ENCODE peak calls at places on chromosomes 6 and 20, in five cellular contexts. I, F, R, M and Z are unnamed samples.

GRCh38 chr6:47733879-47734558 is 35.6 kb downstream of the ADGRF4 start:
- DNase-seq in I (peak; percentile 19), F (no peak), R (no peak), M (peak; percentile 39), Z (no peak)

GRCh38 chr20:991850-992249 is 10.3 kb downstream of the RSPO4 start:
- DNase-seq in I (no peak), F (no peak), R (no peak), M (no peak), Z (no peak)

GRCh38 chr6:85997206-85997605 is 354.5 kb upstream of the SYNCRIP start:
- DNase-seq in I (no peak), F (no peak), R (no peak), M (no peak), Z (no peak)

GRCh38 chr6:159633196-159633595 is 59.8 kb downstream of the SOD2 start:
- DNase-seq in I (peak; percentile 21), F (no peak), R (no peak), M (no peak), Z (no peak)

GRCh38 chr6:56890683-56891429 is 64.1 kb upstream of the BEND6 start:
- DNase-seq in I (peak; percentile 88), F (no peak), R (no peak), M (peak; percentile 30), Z (no peak)

GRCh38 chr20:23637282-23638221 is at the start of gene CST3:
- DNase-seq in I (peak; percentile 94), F (peak; percentile 94), R (peak; percentile 93), M (peak; percentile 95), Z (peak; percentile 92)

GRCh38 chr6:125075741-125076481 is 77.7 kb upstream of the TPD52L1 start:
- DNase-seq in I (no peak), F (no peak), R (no peak), M (no peak), Z (no peak)

GRCh38 chr6:89353702-89354392 is 1.3 kb upstream of the UBE2J1 start:
- DNase-seq in I (no peak), F (no peak), R (no peak), M (no peak), Z (no peak)

GRCh38 chr20:33915726-33916331 is 77.9 kb upstream of the RALY start:
- DNase-seq in I (no peak), F (peak; percentile 40), R (peak; percentile 50), M (peak; percentile 13), Z (no peak)

GRCh38 chr6:56767892-56768531 is 125.3 kb upstream of the DST start:
- DNase-seq in I (no peak), F (no peak), R (no peak), M (no peak), Z (no peak)

GRCh38 chr20:35306931-35307517 is 14.8 kb upstream of the FAM83C start:
- DNase-seq in I (peak; percentile 84), F (peak; percentile 87), R (peak; percentile 60), M (peak; percentile 85), Z (no peak)

GRCh38 chr20:62955519-62956386 is 3.2 kb downstream of the SLC17A9 start:
- DNase-seq in I (no peak), F (peak; percentile 78), R (no peak), M (peak; percentile 82), Z (no peak)

GRCh38 chr6:154923199-154923869 is 71.8 kb upstream of the TIAM2 start:
- DNase-seq in I (no peak), F (no peak), R (no peak), M (no peak), Z (no peak)

GRCh38 chr20:36613974-36614373 is 8.4 kb downstream of the RAB5IF start:
- DNase-seq in I (no peak), F (peak; percentile 32), R (no peak), M (no peak), Z (no peak)

GRCh38 chr6:52691718-52692117 is 20.8 kb downstream of the TMEM14A start:
- DNase-seq in I (peak; percentile 14), F (no peak), R (no peak), M (no peak), Z (no peak)

GRCh38 chr6:147053311-147053921 is 150.8 kb upstream of the STXBP5 start:
- DNase-seq in I (no peak), F (no peak), R (no peak), M (no peak), Z (no peak)

GRCh38 chr20:30811896-30812671 is 445.4 kb upstream of the DEFB115 start:
- DNase-seq in I (peak; percentile 68), F (peak; percentile 28), R (no peak), M (no peak), Z (peak; percentile 84)

GRCh38 chr6:7532821-7533220 is 8.7 kb upstream of the DSP start:
- DNase-seq in I (no peak), F (no peak), R (no peak), M (no peak), Z (no peak)

GRCh38 chr6:55953384-55953783 is 78.0 kb upstream of the BMP5 start:
- DNase-seq in I (peak; percentile 75), F (no peak), R (no peak), M (peak; percentile 22), Z (no peak)

GRCh38 chr20:41837669-41838224 is 219.6 kb upstream of the CHD6 start:
- DNase-seq in I (no peak), F (no peak), R (no peak), M (no peak), Z (no peak)

GRCh38 chr6:117546674-117547073 is 55.6 kb downstream of the GOPC start:
- DNase-seq in I (no peak), F (no peak), R (no peak), M (no peak), Z (no peak)

GRCh38 chr6:157974341-157974894 is 7.2 kb upstream of the SYNJ2 start:
- DNase-seq in I (peak; percentile 57), F (no peak), R (no peak), M (no peak), Z (no peak)

GRCh38 chr6:43884660-43885022 is 114.6 kb downstream of the VEGFA start:
- DNase-seq in I (no peak), F (no peak), R (no peak), M (no peak), Z (no peak)

GRCh38 chr6:45650527-45651135 is 272.9 kb upstream of the SUPT3H start:
- DNase-seq in I (peak; percentile 66), F (no peak), R (no peak), M (peak; percentile 19), Z (no peak)

GRCh38 chr20:40689100-40689942 is at the start of gene MAFB:
- DNase-seq in I (peak; percentile 98), F (peak; percentile 94), R (peak; percentile 94), M (peak; percentile 96), Z (peak; percentile 96)

GRCh38 chr20:23048283-23049200 is 930 bp downstream of the THBD start:
- DNase-seq in I (peak; percentile 40), F (peak; percentile 83), R (peak; percentile 79), M (peak; percentile 76), Z (peak; percentile 80)

GRCh38 chr6:16438677-16439615 is 200.6 kb downstream of the GMPR start:
- DNase-seq in I (peak; percentile 53), F (no peak), R (no peak), M (no peak), Z (no peak)

GRCh38 chr20:45283529-45284065 is 23.0 kb upstream of the RBPJL start:
- DNase-seq in I (no peak), F (no peak), R (no peak), M (no peak), Z (no peak)

GRCh38 chr6:46329568-46329967 is 158.8 kb upstream of the ENPP5 start:
- DNase-seq in I (peak; percentile 55), F (no peak), R (no peak), M (no peak), Z (no peak)

GRCh38 chr20:63690001-63690897 is 6.2 kb upstream of the TNFRSF6B start:
- DNase-seq in I (no peak), F (no peak), R (no peak), M (no peak), Z (peak; percentile 74)

GRCh38 chr6:15247750-15248450 is 2.0 kb downstream of the JARID2 start:
- DNase-seq in I (peak; percentile 70), F (peak; percentile 58), R (peak; percentile 60), M (peak; percentile 82), Z (peak; percentile 78)

GRCh38 chr6:33694977-33695376 is 16.5 kb downstream of the UQCC2 start:
- DNase-seq in I (no peak), F (no peak), R (no peak), M (no peak), Z (no peak)

GRCh38 chr6:157552171-157552747 is 171.3 kb downstream of the ZDHHC14 start:
- DNase-seq in I (no peak), F (no peak), R (no peak), M (no peak), Z (no peak)

GRCh38 chr6:44050872-44051421 is 76.3 kb downstream of the MRPL14 start:
- DNase-seq in I (no peak), F (no peak), R (no peak), M (no peak), Z (no peak)

GRCh38 chr6:28351493-28351925 is 1.8 kb downstream of the ZKSCAN3 start:
- DNase-seq in I (no peak), F (no peak), R (no peak), M (no peak), Z (no peak)
- H3K4me3 ChIP-seq in I (peak overlapping the region; percentile 68), F (peak overlapping the region; percentile 91), R (peak overlapping the region; percentile 81), M (no peak overlapping the region), Z (no peak overlapping the region)

DNA sequence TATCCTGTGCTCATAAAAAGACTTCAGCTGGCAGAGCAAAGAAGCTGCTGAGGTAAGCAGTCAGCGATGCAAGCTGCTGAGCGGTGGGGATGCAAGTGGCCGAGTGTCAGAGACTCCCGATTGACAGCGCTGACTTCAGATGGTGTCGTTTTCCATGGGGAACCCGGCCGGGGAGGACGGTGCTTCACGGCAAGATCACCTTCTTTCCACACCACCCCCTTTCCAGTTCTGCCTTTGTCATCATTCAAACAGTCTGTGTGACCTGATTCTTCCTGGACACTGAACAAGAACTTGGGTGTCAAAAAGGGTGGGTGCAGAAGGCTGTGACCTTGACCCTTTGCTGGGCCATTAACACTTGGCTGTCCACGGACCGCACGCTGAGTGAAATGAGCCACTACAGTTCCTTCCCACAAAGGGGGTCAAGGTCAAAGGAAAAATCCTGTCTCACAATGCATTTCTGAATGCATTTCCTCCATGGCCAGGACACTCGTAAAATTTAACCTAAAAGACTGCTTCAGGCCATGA is 52.9 kb upstream of the UNC93A start:
- DNase-seq in I (no peak), F (no peak), R (no peak), M (peak; percentile 30), Z (no peak)
- H3K4me3 ChIP-seq in I (no peak overlapping the region), F (no peak overlapping the region), R (no peak overlapping the region), M (no peak overlapping the region), Z (no peak overlapping the region)

DNA sequence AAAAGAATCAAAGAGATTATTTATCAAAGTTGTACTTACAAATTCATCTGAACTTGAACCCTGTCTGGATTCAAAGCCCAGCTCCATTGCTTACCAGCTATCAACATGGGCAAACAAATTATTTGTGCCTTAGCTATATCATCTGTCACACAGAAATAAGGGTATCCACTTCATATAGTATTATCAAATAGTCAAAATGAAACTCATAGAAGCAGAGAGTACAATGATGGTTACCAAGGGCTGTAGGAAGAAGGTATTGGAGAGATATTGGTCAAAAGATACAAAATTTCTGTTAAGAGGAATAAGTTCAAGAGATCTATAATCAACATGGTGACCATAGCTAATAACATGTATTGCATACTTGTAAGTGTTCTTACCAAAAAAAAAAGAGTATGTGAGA is 87.8 kb upstream of the CCDC28A start:
- DNase-seq in I (no peak), F (no peak), R (no peak), M (no peak), Z (no peak)
- H3K4me3 ChIP-seq in I (no peak overlapping the region), F (no peak overlapping the region), R (no peak overlapping the region), M (no peak overlapping the region), Z (no peak overlapping the region)

GRCh38 chr6:12748411-12748810 is 31.8 kb downstream of the PHACTR1 start:
- DNase-seq in I (no peak), F (no peak), R (no peak), M (no peak), Z (no peak)
- H3K4me3 ChIP-seq in I (no peak overlapping the region), F (no peak overlapping the region), R (no peak overlapping the region), M (no peak overlapping the region), Z (no peak overlapping the region)